ENCODE peak calls at places on chromosomes 3 and 15, in six cellular contexts. T is testis, P is breast epithelium, K is IMR-90, A is thyroid gland, G is transverse colon. N is an unnamed sample. For H3K9me3, the result is how much of the 10 kb centered on the place peaks cover.

GRCh38 chr3:9569054-9569453 is 15.4 kb upstream of the LHFPL4 start:
- DNase-seq in P (no peak), T (no peak), A (no peak), K (no peak), G (no peak), N (no peak)

GRCh38 chr15:77771616-77772015 is 138.9 kb upstream of the LINGO1 start:
- DNase-seq in A (no peak), G (no peak), T (no peak), K (no peak), P (no peak), N (no peak)

GRCh38 chr3:133979553-133979952 is 50.2 kb downstream of the SLCO2A1 start:
- DNase-seq in T (no peak), K (no peak), G (no peak), P (no peak), A (no peak), N (no peak)

GRCh38 chr3:39506863-39507262 is 39.4 kb downstream of the MOBP start:
- DNase-seq in K (no peak), T (no peak), P (no peak), A (no peak), G (no peak), N (no peak)

GRCh38 chr3:15694628-15695027 is 93.1 kb downstream of the BTD start:
- DNase-seq in T (no peak), K (no peak), A (no peak), P (no peak), G (no peak), N (no peak)

GRCh38 chr3:182303169-182303568 is 490.1 kb upstream of the ATP11B start:
- DNase-seq in A (no peak), K (no peak), P (no peak), T (no peak), G (no peak), N (no peak)

GRCh38 chr15:74906193-74906449 is 530 bp downstream of the FAM219B start:
- DNase-seq in T (peak), G (peak), P (no peak), A (peak), K (no peak), N (no peak)

GRCh38 chr3:138367912-138368311 is 19.5 kb downstream of the MRAS start:
- DNase-seq in T (peak), A (no peak), P (peak), K (peak), G (peak), N (no peak)

GRCh38 chr15:88644741-88645140 is 5.9 kb downstream of the ISG20 start:
- DNase-seq in K (no peak), P (no peak), A (no peak), G (no peak), T (no peak), N (no peak)

GRCh38 chr3:98733778-98734281 is 29.3 kb upstream of the ST3GAL6 start:
- DNase-seq in T (peak), A (no peak), G (peak), P (no peak), K (no peak), N (peak)

GRCh38 chr3:12969487-12969886 is 103.7 kb downstream of the IQSEC1 start:
- DNase-seq in K (no peak), T (no peak), P (no peak), G (no peak), A (no peak), N (no peak)

GRCh38 chr15:59349715-59350420 is 22.8 kb downstream of the MYO1E start:
- DNase-seq in P (peak), G (peak), A (no peak), K (peak), T (no peak), N (no peak)

GRCh38 chr15:31471731-31472430 is 145.2 kb downstream of the KLF13 start:
- DNase-seq in T (peak), A (no peak), G (no peak), K (peak), P (no peak), N (no peak)

GRCh38 chr3:113104746-113105479 is 106.4 kb upstream of the BOC start:
- DNase-seq in P (no peak), G (no peak), A (peak), T (peak), K (no peak), N (no peak)

GRCh38 chr15:85316244-85316934 is 64.0 kb upstream of the AKAP13 start:
- DNase-seq in G (no peak), P (no peak), T (no peak), A (peak), K (peak), N (no peak)

GRCh38 chr3:187085933-187086332 is 53.4 kb downstream of the RPL39L start:
- DNase-seq in G (no peak), T (no peak), A (no peak), K (no peak), P (no peak), N (no peak)

GRCh38 chr3:131036986-131037385 is 10.3 kb downstream of the NEK11 start:
- DNase-seq in P (no peak), T (no peak), G (no peak), K (no peak), A (no peak), N (no peak)

GRCh38 chr3:40608091-40608490 is 83.3 kb downstream of the ZNF621 start:
- DNase-seq in P (no peak), G (no peak), A (no peak), K (no peak), T (no peak), N (no peak)

GRCh38 chr3:25679166-25679565 is 14.5 kb upstream of the TOP2B start:
- DNase-seq in K (no peak), G (no peak), P (no peak), T (no peak), A (no peak), N (no peak)

GRCh38 chr3:44318929-44319328 is 19.6 kb upstream of the TCAIM start:
- DNase-seq in T (no peak), A (no peak), K (no peak), G (no peak), P (no peak), N (no peak)

GRCh38 chr3:18153571-18154173 is 271.5 kb downstream of the SATB1 start:
- DNase-seq in G (no peak), A (no peak), T (no peak), P (no peak), K (peak), N (no peak)

GRCh38 chr3:53049987-53050386 is 4.1 kb upstream of the SFMBT1 start:
- DNase-seq in A (no peak), K (no peak), P (no peak), G (no peak), T (no peak), N (no peak)

GRCh38 chr15:66180706-66181105 is 72.8 kb downstream of the MEGF11 start:
- DNase-seq in A (no peak), K (no peak), G (no peak), T (no peak), P (no peak), N (no peak)

GRCh38 chr3:156750191-156750873 is 75.8 kb upstream of the LEKR1 start:
- DNase-seq in K (peak), P (no peak), T (no peak), G (no peak), A (no peak), N (no peak)

GRCh38 chr15:27670481-27670880 is 428.6 kb downstream of the OCA2 start:
- DNase-seq in A (no peak), K (no peak), T (peak), G (no peak), P (no peak), N (no peak)

GRCh38 chr15:27671794-27672438 is 427.2 kb downstream of the OCA2 start:
- DNase-seq in A (no peak), T (no peak), K (no peak), P (no peak), G (no peak), N (no peak)

GRCh38 chr15:27673766-27674445 is 425.2 kb downstream of the OCA2 start:
- DNase-seq in P (no peak), T (no peak), A (no peak), G (no peak), K (no peak), N (no peak)

GRCh38 chr15:27674826-27675225 is 424.3 kb downstream of the OCA2 start:
- DNase-seq in A (no peak), K (no peak), P (no peak), G (no peak), T (no peak), N (no peak)

GRCh38 chr15:27672537-27672936 is 426.6 kb downstream of the OCA2 start:
- DNase-seq in P (no peak), A (no peak), G (no peak), K (no peak), T (no peak), N (no peak)
- H3K9me3 ChIP-seq in P (under half), A (under half), G (under half), K (under half), T (under half), N (under half)

GRCh38 chr15:51162865-51163762 is 68.4 kb upstream of the TNFAIP8L3 start:
- DNase-seq in G (peak), A (peak), K (peak), T (peak), P (peak), N (peak)
- H3K27ac ChIP-seq in G (no peak), A (no peak), K (no peak), T (no peak), P (no peak), N (peak)

GRCh38 chr15:96353931-96354730 is 23.6 kb downstream of the NR2F2 start:
- DNase-seq in T (peak), A (no peak), K (peak), P (no peak), G (no peak), N (no peak)
- TF ChIP-seq POLR2A in T (no peak), A (peak), K (no peak), P (no peak), G (no peak), N (no peak)

GRCh38 chr15:34161329-34161953 is 48.5 kb downstream of the KATNBL1 start:
- DNase-seq in G (no peak), K (peak), A (no peak), P (no peak), T (no peak), N (no peak)

GRCh38 chr15:34154725-34155204 is 52.9 kb downstream of the PGBD4 start:
- DNase-seq in T (no peak), A (no peak), K (peak), G (no peak), P (no peak), N (no peak)

GRCh38 chr15:34160735-34161134 is 49.2 kb downstream of the KATNBL1 start:
- DNase-seq in P (no peak), G (no peak), A (no peak), K (no peak), T (no peak), N (no peak)

GRCh38 chr15:34155859-34156258 is 54.0 kb downstream of the PGBD4 start:
- DNase-seq in T (no peak), A (no peak), P (no peak), G (no peak), K (no peak), N (no peak)

GRCh38 chr15:34158355-34158754 is 51.5 kb downstream of the KATNBL1 start:
- DNase-seq in K (no peak), G (no peak), T (no peak), A (no peak), P (no peak), N (no peak)
- H3K9me3 ChIP-seq in K (under half), G (under half), T (under half), A (under half), P (under half), N (under half)

DNA sequence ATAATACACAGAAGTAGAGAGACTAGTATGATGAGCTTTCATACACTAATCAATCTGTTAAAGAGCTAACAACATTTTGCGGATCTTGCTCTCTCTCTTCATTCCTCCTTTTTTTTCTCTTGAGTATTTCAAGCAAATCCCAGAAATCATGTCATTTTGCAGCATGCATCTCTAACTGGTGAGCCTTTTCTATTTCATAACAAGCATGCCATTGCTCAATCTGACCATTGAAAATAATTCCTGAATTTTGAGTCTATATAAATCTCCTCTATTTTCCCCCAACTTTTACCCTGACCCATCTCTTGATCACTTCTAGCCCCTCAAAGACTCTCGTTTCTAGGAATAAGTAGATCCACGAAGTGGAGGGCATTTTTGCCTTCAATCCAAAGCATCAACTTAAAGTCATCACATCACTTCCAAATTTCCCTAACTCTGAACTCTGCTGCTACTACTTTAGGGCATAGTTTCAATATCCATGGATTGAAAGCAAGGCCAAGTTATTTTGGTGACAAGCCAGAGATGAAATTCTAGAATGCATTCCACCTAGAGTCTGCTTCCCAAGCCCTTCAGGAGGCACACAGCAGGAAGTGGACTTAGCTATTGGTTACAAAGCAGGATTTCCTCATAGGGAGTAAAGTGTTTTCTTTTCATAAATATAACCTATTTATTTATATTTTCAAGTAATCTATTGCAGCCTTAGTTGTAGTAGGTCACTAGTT is 253.5 kb upstream of the ZPLD1 start:
- DNase-seq in K (peak), T (no peak), P (no peak), G (no peak), A (peak), N (no peak)
- H3K27ac ChIP-seq in K (peak), T (no peak), P (peak), G (peak), A (peak), N (peak)

GRCh38 chr3:123936400-123936799 is 24.6 kb downstream of the CCDC14 start:
- DNase-seq in A (no peak), P (no peak), K (no peak), T (no peak), G (no peak), N (no peak)
- TF ChIP-seq POLR2A in A (no peak), P (no peak), K (no peak), T (no peak), G (no peak), N (no peak)

N was measured in gastrocnemius medialis.